ENCODE peak calls at places on chromosomes 4 and X, in ten cellular contexts. X is GF-D8; I is colonic mucosa; W is cardiac fibroblast; B is EL; T is progenitor cell of endocrine pancreas; M is PC-9; D is endothelial cell of umbilical vein; Q is activated CD4-positive, alpha-beta T cell treated with anti-CD3 and anti-CD28 coated beads, Interleukin-2, amount 10 ng/mL, durations not matched to agents 7 days and 5 days; O is fibroblast of lung. U is an unnamed sample.
A peak's percentile ranks its signal among the peaks of the same experiment; 100 is the strongest.

GRCh38 chr4:148431401-148431800 is 10.8 kb downstream of the NR3C2 start:
- DNase-seq in X (no peak), I (peak; percentile 29), W (no peak), B (no peak), T (no peak), M (no peak), D (no peak), Q (no peak), O (no peak), U (no peak)

GRCh38 chr4:212438-213174 is 88.3 kb downstream of the ZNF718 start:
- DNase-seq in X (no peak), I (peak; percentile 25), W (peak; percentile 83), B (peak; percentile 87), T (peak; percentile 24), M (no peak), D (peak; percentile 88), Q (no peak), O (peak; percentile 88), U (peak; percentile 70)

GRCh38 chr4:140858897-140859296 is 102.7 kb upstream of the TBC1D9 start:
- DNase-seq in X (no peak), I (no peak), W (peak; percentile 13), B (peak; percentile 4), T (no peak), M (no peak), D (no peak), Q (no peak), O (no peak), U (no peak)

GRCh38 chr4:128322986-128323385 is 35.4 kb upstream of the PGRMC2 start:
- DNase-seq in X (no peak), I (no peak), W (peak; percentile 55), B (peak; percentile 94), T (no peak), M (peak; percentile 68), D (peak; percentile 91), Q (no peak), O (no peak), U (no peak)

GRCh38 chrX:134622056-134622812 is 36.0 kb downstream of the PLAC1 start:
- DNase-seq in X (no peak), I (no peak), W (peak; percentile 83), B (peak; percentile 87), T (no peak), M (no peak), D (peak; percentile 92), Q (peak; percentile 10), O (peak; percentile 86), U (peak; percentile 79)

GRCh38 chr4:180153587-180153986 is 2089.6 kb upstream of the TENM3 start:
- DNase-seq in X (no peak), I (no peak), W (no peak), B (no peak), T (no peak), M (no peak), D (no peak), Q (no peak), O (peak; percentile 46), U (peak; percentile 31)

GRCh38 chrX:136347706-136348105 is 46.9 kb downstream of the ADGRG4 start:
- DNase-seq in X (no peak), I (no peak), W (no peak), B (no peak), T (no peak), M (no peak), D (no peak), Q (no peak), O (no peak), U (no peak)

GRCh38 chr4:155559915-155560314 is 106.7 kb upstream of the GUCY1A1 start:
- DNase-seq in X (no peak), I (no peak), W (peak; percentile 43), B (no peak), T (no peak), M (no peak), D (no peak), Q (no peak), O (peak; percentile 82), U (no peak)

GRCh38 chr4:2272026-2272827 is 10.3 kb upstream of the MXD4 start:
- DNase-seq in X (no peak), I (no peak), W (no peak), B (no peak), T (no peak), M (no peak), D (no peak), Q (no peak), O (no peak), U (no peak)

GRCh38 chr4:23789765-23790164 is 100.1 kb downstream of the PPARGC1A start:
- DNase-seq in X (no peak), I (no peak), W (peak; percentile 89), B (peak; percentile 83), T (no peak), M (peak; percentile 35), D (no peak), Q (no peak), O (peak; percentile 90), U (no peak)

GRCh38 chr4:169383724-169384123 is 113.0 kb upstream of the SH3RF1 start:
- DNase-seq in X (no peak), I (no peak), W (peak; percentile 86), B (peak; percentile 90), T (no peak), M (no peak), D (no peak), Q (no peak), O (peak; percentile 99), U (no peak)

GRCh38 chr4:152090543-152090942 is 329.7 kb upstream of the GATB start:
- DNase-seq in X (no peak), I (no peak), W (no peak), B (no peak), T (no peak), M (no peak), D (no peak), Q (no peak), O (peak; percentile 4), U (peak; percentile 76)

GRCh38 chr4:52911684-52912294 is 49.7 kb downstream of the RASL11B start:
- DNase-seq in X (peak; percentile 2), I (peak; percentile 88), W (peak; percentile 85), B (peak; percentile 68), T (peak; percentile 52), M (peak; percentile 71), D (peak; percentile 76), Q (peak; percentile 77), O (peak; percentile 75), U (peak; percentile 63)

GRCh38 chr4:187908079-187908501 is 87.5 kb upstream of the ZFP42 start:
- DNase-seq in X (no peak), I (no peak), W (peak; percentile 58), B (peak; percentile 67), T (no peak), M (no peak), D (no peak), Q (no peak), O (peak; percentile 90), U (no peak)

GRCh38 chrX:53421772-53422090 is 723 bp downstream of the SMC1A start:
- DNase-seq in X (no peak), I (no peak), W (no peak), B (no peak), T (no peak), M (no peak), D (no peak), Q (peak; percentile 59), O (no peak), U (no peak)